ENCODE peak calls at places on chromosomes 12 and 14, in four cellular contexts. C is A549, B is K562, O is HepG2. Z is an unnamed sample.

GRCh38 chr12:45557020-45557419 is 172.5 kb upstream of the ARID2 start:
- DNase-seq in O (no peak), B (no peak), C (no peak), Z (no peak)

GRCh38 chr14:91377700-91378652 is 39.6 kb downstream of the CCDC88C start:
- DNase-seq in O (no peak), B (no peak), C (no peak), Z (no peak)

GRCh38 chr12:46073321-46073720 is 82.9 kb upstream of the SCAF11 start:
- DNase-seq in B (no peak), C (no peak), O (no peak), Z (no peak)

GRCh38 chr12:15608931-15609330 is 180.3 kb downstream of the EPS8 start:
- DNase-seq in C (no peak), B (no peak), O (no peak), Z (no peak)

GRCh38 chr12:46560874-46561273 is 188.3 kb upstream of the SLC38A2 start:
- DNase-seq in B (no peak), O (no peak), C (no peak), Z (no peak)

GRCh38 chr14:95480109-95480886 is 36.2 kb downstream of the SYNE3 start:
- DNase-seq in B (no peak), O (no peak), C (no peak), Z (no peak)

GRCh38 chr12:115402443-115403170 is 718.6 kb upstream of the TBX3 start:
- DNase-seq in C (no peak), O (no peak), B (no peak), Z (no peak)

GRCh38 chr14:55075628-55076027 is 24.2 kb downstream of the MAPK1IP1L start:
- DNase-seq in C (no peak), B (no peak), O (no peak), Z (no peak)

GRCh38 chr14:54974773-54975414 is 52.0 kb downstream of the WDHD1 start:
- DNase-seq in B (no peak), O (no peak), C (no peak), Z (no peak)

GRCh38 chr12:76265424-76266180 is 82.6 kb downstream of the BBS10 start:
- DNase-seq in O (no peak), C (no peak), B (no peak), Z (no peak)

GRCh38 chr12:127729381-127729780 is 537.6 kb upstream of the TMEM132C start:
- DNase-seq in C (no peak), O (no peak), B (no peak), Z (no peak)

GRCh38 chr12:104482748-104483147 is 26.0 kb downstream of the CHST11 start:
- DNase-seq in B (no peak), C (no peak), O (no peak), Z (no peak)

GRCh38 chr12:72236071-72236705 is 36.0 kb upstream of the TRHDE start:
- DNase-seq in B (no peak), C (no peak), O (no peak), Z (no peak)

GRCh38 chr12:53543539-53543938 is 36.3 kb upstream of the NPFF start:
- DNase-seq in B (peak; percentile 42), C (peak; percentile 81), O (peak; percentile 68), Z (peak; percentile 53)
- TF ChIP-seq SMC3 in B (peak; percentile 69), C (peak; percentile 95), O (peak; percentile 92), Z (peak; percentile 97)

DNA sequence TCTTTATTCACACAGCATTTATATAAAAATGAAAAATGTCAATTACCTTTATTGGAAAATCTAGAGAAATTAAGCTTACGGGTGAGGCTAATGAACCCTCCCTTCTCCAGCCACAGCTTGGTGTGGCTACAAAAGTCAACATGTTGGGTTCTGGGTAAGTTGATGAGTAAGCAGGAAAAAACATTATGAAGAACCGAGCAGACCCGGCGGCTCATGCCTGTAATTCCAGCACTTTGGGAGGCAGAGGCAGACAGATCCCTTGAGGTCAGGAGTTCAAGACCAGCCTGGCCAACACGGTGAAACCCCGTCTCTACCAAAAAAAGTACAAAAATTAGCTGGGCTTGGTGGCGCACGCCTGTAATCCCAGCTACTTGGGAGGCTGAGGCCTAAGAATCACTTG is 10.9 kb downstream of the NAA25 start:
- DNase-seq in O (no peak), B (no peak), C (no peak), Z (no peak)
- TF ChIP-seq MYC in O (no peak), B (no peak), C (no peak), Z (no peak)

GRCh38 chr12:55830601-55831406 is 1.4 kb upstream of the DNAJC14 start:
- DNase-seq in C (peak; percentile 48), B (peak; percentile 80), O (peak; percentile 45), Z (no peak)
- TF ChIP-seq SMC3 in C (no peak), B (no peak), O (no peak), Z (no peak)

GRCh38 chr12:132161046-132161781 is 17.0 kb downstream of the NOC4L start:
- DNase-seq in B (no peak), O (no peak), C (peak; percentile 78), Z (no peak)

GRCh38 chr12:132160016-132160415 is 15.8 kb downstream of the NOC4L start:
- DNase-seq in O (no peak), C (no peak), B (no peak), Z (no peak)

GRCh38 chr12:132160671-132161045 is 16.4 kb downstream of the NOC4L start:
- DNase-seq in B (no peak), C (no peak), O (no peak), Z (no peak)

GRCh38 chr12:132158677-132159554 is 14.7 kb downstream of the NOC4L start:
- DNase-seq in B (no peak), O (no peak), C (no peak), Z (no peak)

DNA sequence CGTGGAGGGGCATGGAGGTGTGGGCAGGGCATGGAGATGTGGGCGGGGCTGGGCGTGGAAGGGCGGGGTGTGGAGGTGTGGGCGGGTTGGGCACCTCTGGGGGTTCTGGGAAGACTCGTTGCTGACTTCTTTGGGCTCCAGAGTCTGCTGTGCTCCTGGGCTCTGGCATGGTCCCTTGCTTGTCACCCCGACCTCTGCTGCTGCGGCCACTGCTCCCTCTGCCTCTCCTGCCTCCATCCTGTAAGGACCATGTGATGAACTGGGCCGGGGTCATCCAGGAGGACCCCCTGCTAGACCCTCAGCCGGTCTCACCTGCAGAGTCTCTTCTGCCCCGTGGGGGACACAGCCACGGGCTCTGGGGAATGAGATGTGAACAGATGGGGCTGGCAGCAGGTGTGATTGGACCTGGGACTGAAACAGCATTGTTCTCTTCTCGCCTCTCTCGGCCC is 15.3 kb downstream of the NOC4L start:
- DNase-seq in O (no peak), B (no peak), C (no peak), Z (no peak)
- TF ChIP-seq MYC in O (no peak), B (no peak), C (no peak), Z (no peak)

GRCh38 chr12:79692249-79692619 is 1.5 kb upstream of the PAWR start:
- DNase-seq in O (no peak), B (no peak), C (no peak), Z (no peak)

GRCh38 chr12:79692860-79693605 is 2.3 kb upstream of the PAWR start:
- DNase-seq in C (no peak), B (no peak), O (no peak), Z (no peak)

GRCh38 chr12:79690156-79690605 is 583 bp downstream of the PAWR start:
- DNase-seq in O (peak; percentile 14), B (no peak), C (peak; percentile 63), Z (no peak)

GRCh38 chr12:79690606-79691298 is at the start of gene PAWR:
- DNase-seq in O (peak; percentile 71), B (no peak), C (peak; percentile 89), Z (no peak)

DNA sequence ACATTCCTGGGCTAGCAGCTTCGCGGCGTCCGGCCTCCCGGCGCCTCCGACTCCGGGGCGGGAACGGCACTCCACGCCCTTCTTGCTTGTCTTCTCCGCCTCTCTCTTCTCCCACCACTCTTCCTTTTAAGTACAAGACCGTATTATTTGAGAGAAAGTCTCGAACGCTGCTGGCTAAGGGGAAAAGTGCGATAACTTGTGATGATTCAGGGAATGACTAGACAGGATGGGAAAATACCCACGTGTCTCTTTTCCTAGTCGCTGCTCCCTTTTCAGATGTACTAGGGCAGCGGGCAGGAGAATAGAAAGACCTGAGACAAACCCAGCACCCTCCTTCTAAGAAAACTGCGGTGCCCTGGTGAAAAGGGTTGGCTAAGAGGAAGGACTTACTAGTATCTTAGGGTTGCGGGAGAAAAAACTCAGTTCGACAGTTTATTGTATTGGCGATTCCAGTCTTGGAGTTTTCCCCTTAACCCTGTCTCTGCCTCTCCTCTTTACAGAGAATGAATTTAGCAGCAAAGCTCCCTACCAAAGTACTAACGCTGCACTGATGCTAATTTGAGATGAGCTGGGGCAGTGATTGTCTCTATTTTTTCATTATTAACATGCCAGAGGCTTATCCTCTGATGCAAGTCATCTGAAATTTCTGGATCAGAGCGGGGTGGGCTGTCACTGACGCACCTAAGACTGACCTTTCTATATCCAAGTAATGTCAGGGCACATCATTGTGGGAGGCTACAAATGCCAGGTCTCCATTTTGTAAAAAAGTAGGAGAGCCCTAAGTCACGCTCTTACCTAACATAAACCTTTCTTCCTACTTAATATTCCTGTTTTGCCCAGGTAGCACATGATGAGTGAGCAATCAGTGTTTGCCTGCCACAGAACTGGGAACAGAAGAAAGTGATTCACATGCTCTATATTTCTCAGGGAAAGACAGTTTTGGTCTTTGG is 810 bp upstream of the PAWR start:
- DNase-seq in C (peak; percentile 85), B (no peak), O (peak; percentile 39), Z (no peak)
- TF ChIP-seq SMC3 in C (peak; percentile 7), B (no peak), O (no peak), Z (no peak)

GRCh38 chr12:13530966-13531365 is 334.4 kb downstream of the EMP1 start:
- DNase-seq in B (no peak), C (no peak), O (no peak), Z (no peak)
- TF ChIP-seq MYC in B (no peak), C (no peak), O (no peak), Z (no peak)

Z was measured in GM12878.